ENCODE peak calls at places on chromosomes 2 and 18, in ten cellular contexts. P is endothelial cell of umbilical vein, Z is GM12892, U is suprapubic skin, Y is body of pancreas, H is IMR-90, I is heart left ventricle, M is uterus, V is transverse colon, T is gastrocnemius medialis. K is an unnamed sample.

GRCh38 chr2:227876536-227876882 is 5.1 kb downstream of the DAW1 start:
- DNase-seq in P (no peak), Z (no peak), U (no peak), Y (no peak), H (peak; percentile 28), I (no peak), M (no peak), V (no peak), T (no peak), K (no peak)

GRCh38 chr2:3127279-3127690 is 250.3 kb downstream of the EIPR1 start:
- DNase-seq in P (no peak), Z (no peak), U (no peak), Y (no peak), H (no peak), I (no peak), M (no peak), V (no peak), T (no peak), K (no peak)

GRCh38 chr2:79984476-79984875 is 320.1 kb downstream of the LRRTM1 start:
- DNase-seq in P (no peak), Z (no peak), U (no peak), Y (no peak), H (peak; percentile 55), I (no peak), M (no peak), V (no peak), T (no peak), K (no peak)

GRCh38 chr2:193861557-193861956 is 1666.8 kb upstream of the TMEFF2 start:
- DNase-seq in P (no peak), Z (no peak), U (no peak), Y (no peak), H (no peak), I (no peak), M (no peak), V (no peak), T (no peak), K (no peak)

GRCh38 chr2:32228181-32228580 is 36.5 kb downstream of the NLRC4 start:
- DNase-seq in P (no peak), Z (no peak), U (no peak), Y (no peak), H (no peak), I (no peak), M (no peak), V (no peak), T (no peak), K (no peak)

GRCh38 chr2:236711440-236711839 is 141.8 kb downstream of the ACKR3 start:
- DNase-seq in P (no peak), Z (no peak), U (no peak), Y (no peak), H (no peak), I (no peak), M (no peak), V (no peak), T (peak; percentile 58), K (no peak)

GRCh38 chr2:120979921-120980320 is 244.3 kb downstream of the GLI2 start:
- DNase-seq in P (no peak), Z (no peak), U (no peak), Y (no peak), H (no peak), I (no peak), M (no peak), V (no peak), T (no peak), K (no peak)

GRCh38 chr2:237473474-237474453 is 13.3 kb upstream of the MLPH start:
- DNase-seq in P (no peak), Z (no peak), U (no peak), Y (no peak), H (peak; percentile 67), I (no peak), M (no peak), V (no peak), T (no peak), K (no peak)

GRCh38 chr2:61853848-61854434 is at the start of gene FAM161A:
- DNase-seq in P (peak; percentile 91), Z (peak; percentile 80), U (peak; percentile 85), Y (peak; percentile 89), H (peak; percentile 77), I (peak; percentile 93), M (peak; percentile 89), V (peak; percentile 89), T (peak; percentile 83), K (peak; percentile 82)
- TF ChIP-seq POLR2A in P (no peak), Z (no peak), U (no peak), Y (no peak), H (no peak), I (no peak), M (peak; percentile 48), V (no peak), T (peak; percentile 30), K (peak; percentile 32)

GRCh38 chr2:105337122-105338019 is at the start of gene C2orf49:
- DNase-seq in P (peak; percentile 88), Z (peak; percentile 70), U (peak; percentile 94), Y (peak; percentile 84), H (peak; percentile 80), I (peak; percentile 92), M (peak; percentile 87), V (peak; percentile 88), T (peak; percentile 81), K (peak; percentile 71)
- TF ChIP-seq POLR2A in P (peak; percentile 7), Z (peak; percentile 77), U (peak; percentile 56), Y (no peak), H (peak; percentile 69), I (no peak), M (peak; percentile 40), V (peak; percentile 12), T (no peak), K (no peak)

GRCh38 chr18:74146756-74147155 is 878 bp downstream of the FBXO15 start:
- DNase-seq in P (no peak), Z (no peak), U (no peak), Y (no peak), H (peak; percentile 92), I (no peak), M (no peak), V (no peak), T (no peak), K (no peak)

GRCh38 chr18:74147491-74147778 is 199 bp downstream of the FBXO15 start:
- DNase-seq in P (no peak), Z (no peak), U (no peak), Y (no peak), H (no peak), I (no peak), M (no peak), V (no peak), T (no peak), K (no peak)

GRCh38 chr18:74152270-74152669 is 3.9 kb downstream of the TIMM21 start:
- DNase-seq in P (no peak), Z (no peak), U (no peak), Y (no peak), H (no peak), I (no peak), M (no peak), V (no peak), T (no peak), K (no peak)

GRCh38 chr18:74148543-74149070 is 284 bp downstream of the TIMM21 start:
- DNase-seq in P (no peak), Z (no peak), U (no peak), Y (no peak), H (no peak), I (no peak), M (no peak), V (no peak), T (no peak), K (no peak)

GRCh38 chr18:74147779-74148542 is at the start of the genes FBXO15 and TIMM21:
- DNase-seq in P (peak; percentile 99), Z (peak; percentile 76), U (peak; percentile 98), Y (peak; percentile 97), H (peak; percentile 96), I (peak; percentile 98), M (peak; percentile 96), V (peak; percentile 97), T (peak; percentile 97), K (peak; percentile 91)
- TF ChIP-seq POLR2A in P (peak; percentile 81), Z (peak; percentile 73), U (peak; percentile 15), Y (peak; percentile 31), H (peak; percentile 5), I (no peak), M (peak; percentile 50), V (peak; percentile 70), T (peak; percentile 79), K (peak; percentile 77)

DNA sequence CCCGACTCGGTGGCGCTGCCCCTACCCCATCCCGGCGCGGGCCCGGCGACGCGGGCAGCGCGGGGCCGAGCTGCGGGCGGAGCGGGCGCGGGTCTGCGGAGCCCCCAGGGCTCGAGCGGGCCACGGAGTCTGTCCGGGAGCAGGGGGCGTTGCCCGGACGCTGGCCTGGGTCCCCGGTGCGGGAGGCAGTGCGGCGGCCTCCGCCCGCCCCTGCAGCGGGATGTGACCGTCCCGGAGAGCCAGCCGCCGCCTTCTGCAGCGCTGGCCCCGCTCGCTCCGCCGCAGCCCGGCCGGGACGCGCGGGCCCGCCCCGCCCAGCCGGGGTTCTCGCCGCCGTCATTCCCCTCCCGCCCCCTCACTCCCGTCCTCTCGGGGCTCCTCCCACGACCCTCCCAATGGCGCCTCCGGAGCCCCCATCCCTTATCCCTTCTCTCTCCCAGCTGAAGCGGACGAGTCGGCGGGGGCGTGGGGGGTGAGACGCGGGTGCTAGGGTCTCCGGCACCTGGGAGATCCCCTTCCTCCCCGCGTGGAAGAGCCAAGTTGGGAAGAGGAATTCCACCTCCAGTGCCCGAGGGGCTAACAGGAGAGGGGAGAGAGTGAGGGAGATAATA is at the start of gene FNDC4:
- DNase-seq in P (peak; percentile 37), Z (no peak), U (peak; percentile 68), Y (peak; percentile 35), H (no peak), I (peak; percentile 67), M (no peak), V (peak; percentile 15), T (no peak), K (no peak)
- TF ChIP-seq POLR2A in P (peak; percentile 73), Z (no peak), U (peak; percentile 29), Y (peak; percentile 35), H (no peak), I (no peak), M (peak; percentile 38), V (no peak), T (no peak), K (no peak)

GRCh38 chr2:27261241-27261925 is 1.5 kb downstream of the SLC30A3 start:
- DNase-seq in P (no peak), Z (no peak), U (no peak), Y (no peak), H (no peak), I (no peak), M (no peak), V (no peak), T (no peak), K (no peak)

GRCh38 chr2:27263287-27264252 is 723 bp upstream of the SLC30A3 start:
- DNase-seq in P (peak; percentile 31), Z (no peak), U (no peak), Y (no peak), H (no peak), I (no peak), M (no peak), V (no peak), T (no peak), K (no peak)

GRCh38 chr2:27264253-27264752 is 1.5 kb upstream of the SLC30A3 start:
- DNase-seq in P (peak; percentile 30), Z (no peak), U (no peak), Y (no peak), H (no peak), I (no peak), M (no peak), V (no peak), T (no peak), K (no peak)

GRCh38 chr2:27261926-27262298 is 935 bp downstream of the SLC30A3 start:
- DNase-seq in P (no peak), Z (no peak), U (no peak), Y (no peak), H (no peak), I (no peak), M (no peak), V (no peak), T (no peak), K (no peak)

GRCh38 chr2:27262379-27263286 is at the start of gene SLC30A3:
- DNase-seq in P (peak; percentile 62), Z (peak; percentile 92), U (peak; percentile 80), Y (peak; percentile 61), H (no peak), I (peak; percentile 86), M (peak; percentile 54), V (peak; percentile 71), T (no peak), K (peak; percentile 23)
- TF ChIP-seq POLR2A in P (no peak), Z (no peak), U (no peak), Y (no peak), H (no peak), I (no peak), M (no peak), V (no peak), T (no peak), K (no peak)

K was measured in tibial nerve.